ENCODE peak calls at places on chromosomes 11 and 22, in seven cellular contexts. B is right lobe of liver, F is H54, P is GM12891, R is IMR-90, D is HCT116, L is esophagus muscularis mucosa. A is an unnamed sample.

GRCh38 chr11:133149698-133150097 is 382.6 kb downstream of the OPCML start:
- DNase-seq in B (no peak), F (no peak), P (no peak), R (no peak), D (no peak), L (no peak), A (no peak)

GRCh38 chr11:57421066-57421465 is 5.9 kb downstream of the SLC43A3 start:
- DNase-seq in B (no peak), F (no peak), P (no peak), R (no peak), D (no peak), L (no peak), A (no peak)

GRCh38 chr11:28284206-28284605 is 176.0 kb downstream of the METTL15 start:
- DNase-seq in B (no peak), F (no peak), P (no peak), R (peak), D (no peak), L (no peak), A (no peak)

GRCh38 chr11:121082670-121083069 is 18.4 kb upstream of the TECTA start:
- DNase-seq in B (no peak), F (no peak), P (no peak), R (peak), D (no peak), L (no peak), A (no peak)

GRCh38 chr11:129013737-129014475 is 71.2 kb upstream of the TP53AIP1 start:
- DNase-seq in B (no peak), F (no peak), P (no peak), R (no peak), D (no peak), L (no peak), A (no peak)

GRCh38 chr11:3914807-3915206 is 59.3 kb downstream of the STIM1 start:
- DNase-seq in B (no peak), F (no peak), P (no peak), R (no peak), D (no peak), L (no peak), A (peak)

GRCh38 chr11:32034680-32035079 is 56.2 kb upstream of the RCN1 start:
- DNase-seq in B (no peak), F (no peak), P (no peak), R (peak), D (no peak), L (no peak), A (no peak)

GRCh38 chr11:29184939-29185890 is 831.6 kb downstream of the KCNA4 start:
- DNase-seq in B (no peak), F (peak), P (no peak), R (peak), D (no peak), L (no peak), A (no peak)

GRCh38 chr22:49211176-49211575 is 616.5 kb downstream of the BRD1 start:
- DNase-seq in B (peak), F (no peak), P (no peak), R (no peak), D (no peak), L (no peak), A (no peak)

GRCh38 chr11:23585700-23586099 is 725.4 kb upstream of the CCDC179 start:
- DNase-seq in B (no peak), F (no peak), P (no peak), R (no peak), D (no peak), L (no peak), A (no peak)

GRCh38 chr11:23455291-23455864 is 595.1 kb upstream of the CCDC179 start:
- DNase-seq in B (no peak), F (no peak), P (no peak), R (no peak), D (no peak), L (no peak), A (no peak)

GRCh38 chr11:68099474-68100405 is 21.4 kb downstream of the CHKA start:
- DNase-seq in B (peak), F (no peak), P (no peak), R (no peak), D (no peak), L (no peak), A (peak)

GRCh38 chr11:28834877-28835276 is 726.7 kb downstream of the METTL15 start:
- DNase-seq in B (no peak), F (no peak), P (no peak), R (peak), D (no peak), L (no peak), A (no peak)

GRCh38 chr11:125938418-125938817 is 7.4 kb upstream of the VSIG10L2 start:
- DNase-seq in B (no peak), F (no peak), P (no peak), R (no peak), D (no peak), L (no peak), A (no peak)

GRCh38 chr11:69803604-69804218 is 15.5 kb downstream of the FGF3 start:
- DNase-seq in B (no peak), F (no peak), P (no peak), R (no peak), D (no peak), L (no peak), A (no peak)

GRCh38 chr22:47783433-47784366 is 1021.2 kb downstream of the TBC1D22A start:
- DNase-seq in B (no peak), F (no peak), P (no peak), R (no peak), D (no peak), L (peak), A (no peak)

GRCh38 chr11:19919050-19919561 is 206.5 kb downstream of the NAV2 start:
- DNase-seq in B (peak), F (peak), P (no peak), R (peak), D (no peak), L (no peak), A (no peak)

GRCh38 chr11:34284836-34285235 is 73.0 kb downstream of the ABTB2 start:
- DNase-seq in B (no peak), F (no peak), P (no peak), R (no peak), D (no peak), L (no peak), A (no peak)

GRCh38 chr22:46104170-46104880 is 46.0 kb upstream of the PPARA start:
- DNase-seq in B (peak), F (no peak), P (no peak), R (no peak), D (no peak), L (no peak), A (no peak)

GRCh38 chr11:134566311-134566710 is 154.3 kb upstream of the B3GAT1 start:
- DNase-seq in B (no peak), F (no peak), P (no peak), R (no peak), D (no peak), L (peak), A (no peak)

GRCh38 chr11:36041988-36042606 is 98.2 kb downstream of the LDLRAD3 start:
- DNase-seq in B (no peak), F (no peak), P (peak), R (no peak), D (no peak), L (no peak), A (peak)

GRCh38 chr11:9831122-9831521 is 167.2 kb downstream of the SWAP70 start:
- DNase-seq in B (no peak), F (no peak), P (no peak), R (no peak), D (no peak), L (no peak), A (no peak)

GRCh38 chr22:19275919-19276600 is 15.5 kb downstream of the CLTCL1 start:
- DNase-seq in B (no peak), F (no peak), P (no peak), R (no peak), D (no peak), L (peak), A (peak)

GRCh38 chr11:77650165-77650564 is 12.6 kb upstream of the CLNS1A start:
- DNase-seq in B (no peak), F (no peak), P (no peak), R (no peak), D (no peak), L (no peak), A (no peak)

GRCh38 chr22:47918276-47918928 is 1156.0 kb downstream of the TBC1D22A start:
- DNase-seq in B (no peak), F (no peak), P (peak), R (no peak), D (no peak), L (peak), A (no peak)

GRCh38 chr22:49550766-49551362 is 276.8 kb downstream of the BRD1 start:
- DNase-seq in B (no peak), F (no peak), P (no peak), R (no peak), D (no peak), L (no peak), A (no peak)

GRCh38 chr11:7673724-7674434 is 579 bp upstream of the CYB5R2 start:
- DNase-seq in B (no peak), F (no peak), P (no peak), R (no peak), D (peak), L (no peak), A (no peak)

GRCh38 chr11:10934293-10934850 is 76.5 kb upstream of the ZBED5 start:
- DNase-seq in B (no peak), F (no peak), P (no peak), R (no peak), D (peak), L (peak), A (no peak)

GRCh38 chr11:25910090-25910489 is 421.8 kb upstream of the ANO3 start:
- DNase-seq in B (no peak), F (no peak), P (no peak), R (no peak), D (no peak), L (no peak), A (no peak)

GRCh38 chr11:8392166-8392565 is 128.5 kb upstream of the LMO1 start:
- DNase-seq in B (no peak), F (no peak), P (no peak), R (no peak), D (no peak), L (no peak), A (no peak)

GRCh38 chr11:128905345-128906184 is 14.4 kb downstream of the KCNJ5 start:
- DNase-seq in B (no peak), F (peak), P (peak), R (peak), D (peak), L (no peak), A (peak)

DNA sequence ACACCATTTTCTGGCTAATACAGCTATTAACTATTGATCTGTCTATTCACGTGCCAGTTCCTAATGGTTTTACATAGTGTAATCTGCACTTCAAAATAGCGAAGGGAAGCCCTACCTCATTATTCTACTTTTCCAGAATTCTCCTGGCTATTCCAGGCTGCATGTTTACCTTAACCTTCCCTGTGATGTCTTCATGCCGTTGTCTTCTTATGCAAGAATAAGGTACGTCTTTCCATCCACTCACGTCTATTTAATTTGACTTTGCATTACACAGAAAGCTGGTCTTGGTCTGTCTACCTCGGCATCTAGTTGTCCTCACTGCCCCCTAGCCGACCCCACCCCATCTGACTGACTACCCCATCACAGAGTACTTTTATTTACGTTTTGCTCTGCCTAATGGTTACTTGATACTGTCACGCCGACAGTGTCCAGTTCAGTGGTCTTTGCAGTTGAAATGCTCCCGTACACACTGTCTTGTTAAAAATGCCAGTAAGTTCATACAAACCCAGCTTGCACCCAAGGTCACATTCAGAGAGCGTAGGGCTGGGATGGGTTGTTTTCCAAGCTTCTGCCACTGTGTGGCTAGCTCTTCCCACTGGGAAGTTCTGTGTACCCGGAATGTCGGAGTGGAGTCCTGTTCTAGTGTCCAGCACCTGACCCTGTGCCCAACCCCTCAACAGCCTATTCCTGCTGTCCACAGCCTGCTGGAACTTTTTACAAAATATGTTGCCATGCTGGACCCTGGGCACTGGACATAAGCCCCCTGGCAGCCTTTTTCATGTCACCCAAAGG is 15.0 kb downstream of the NEAT1 start:
- DNase-seq in B (peak), F (no peak), P (no peak), R (peak), D (no peak), L (peak), A (no peak)
- TF ChIP-seq POLR2A in B (peak), F (no peak), P (no peak), R (peak), D (no peak), L (peak), A (peak)

GRCh38 chr11:1763336-1763795 is 361 bp downstream of the CTSD start:
- DNase-seq in B (no peak), F (peak), P (no peak), R (no peak), D (no peak), L (no peak), A (peak)
- TF ChIP-seq POLR2A in B (no peak), F (no peak), P (no peak), R (no peak), D (no peak), L (no peak), A (no peak)

DNA sequence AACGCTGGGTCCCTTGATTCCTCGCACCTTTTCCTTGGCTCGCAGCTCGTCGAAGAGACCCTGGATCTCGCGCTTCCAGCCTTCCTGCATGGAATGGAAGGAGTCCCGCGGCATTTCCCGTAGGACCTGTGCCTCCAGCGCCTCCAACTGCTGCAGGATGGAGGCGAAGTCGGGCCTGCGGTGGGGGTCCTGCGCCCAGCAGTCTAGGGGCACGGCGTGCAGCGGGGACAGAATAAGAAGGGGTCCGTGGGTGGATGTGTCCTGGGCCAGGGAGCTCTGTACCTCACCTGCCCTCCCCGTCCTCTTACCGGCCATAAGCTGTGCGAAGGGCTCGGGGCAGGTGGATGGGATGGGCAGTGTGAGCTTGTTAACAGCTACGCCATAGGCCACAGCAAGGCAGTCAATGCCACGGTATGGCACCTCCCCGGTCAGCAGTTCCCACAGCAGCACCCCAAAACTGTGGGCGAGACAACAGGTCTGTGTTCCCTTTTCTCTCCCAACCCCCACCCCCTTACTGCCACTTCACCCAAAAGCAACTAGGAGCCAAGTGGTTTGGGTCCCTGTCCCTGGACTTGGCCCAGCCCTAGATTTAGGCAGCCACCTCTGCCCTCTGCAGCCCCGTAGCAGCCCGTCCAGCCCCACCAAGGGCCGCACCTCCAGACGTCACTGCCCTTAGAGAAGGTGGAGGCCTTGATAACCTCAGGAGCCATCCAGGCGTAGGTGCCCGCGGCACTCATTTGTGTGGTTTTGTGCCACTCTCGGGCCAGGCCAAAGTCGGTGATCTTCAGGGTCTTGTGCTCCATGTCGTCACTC is 6.2 kb downstream of the MAP3K11 start:
- DNase-seq in B (no peak), F (no peak), P (no peak), R (no peak), D (no peak), L (no peak), A (no peak)
- TF ChIP-seq POLR2A in B (no peak), F (no peak), P (no peak), R (no peak), D (no peak), L (no peak), A (no peak)

GRCh38 chr11:18404062-18404461 is 8.1 kb upstream of the LDHC start:
- DNase-seq in B (no peak), F (no peak), P (no peak), R (no peak), D (no peak), L (no peak), A (no peak)

DNA sequence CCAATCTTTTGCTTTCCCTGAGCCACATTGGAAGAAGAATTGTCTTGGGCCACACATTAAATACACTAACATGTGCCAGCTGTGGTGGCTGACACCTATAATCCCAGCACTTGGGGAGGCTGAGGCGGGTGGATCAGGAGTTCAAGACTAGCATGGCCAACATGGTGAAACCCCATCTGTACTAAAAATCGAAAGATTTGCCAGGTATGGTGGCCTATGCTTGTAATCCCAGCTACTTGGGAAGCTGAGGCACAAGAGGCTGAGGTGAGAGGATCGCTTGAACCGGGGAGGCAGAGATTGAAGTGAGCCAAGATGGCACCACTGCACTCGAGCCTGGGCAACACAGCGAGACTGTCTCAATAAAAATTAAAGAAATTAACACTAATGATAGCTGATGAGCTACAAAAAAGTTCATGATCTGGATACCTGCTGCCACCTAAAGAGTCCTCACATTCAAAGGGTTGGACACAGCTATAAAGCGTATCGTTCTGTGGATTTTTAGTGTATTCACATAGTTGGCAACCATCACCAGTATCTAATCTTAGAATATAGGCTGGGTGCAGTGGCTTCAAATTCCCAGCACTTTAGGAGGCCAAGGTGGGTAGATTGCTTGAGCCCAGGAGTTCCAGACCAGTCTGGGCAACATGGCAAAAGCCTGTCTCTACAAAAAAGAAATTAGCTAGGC is 3.4 kb upstream of the LDHC start:
- DNase-seq in B (no peak), F (no peak), P (no peak), R (peak), D (no peak), L (no peak), A (no peak)
- TF ChIP-seq POLR2A in B (no peak), F (no peak), P (no peak), R (peak), D (no peak), L (no peak), A (no peak)

GRCh38 chr11:114059278-114059983 is at the start of gene ZBTB16:
- DNase-seq in B (peak), F (no peak), P (no peak), R (no peak), D (no peak), L (peak), A (peak)
- TF ChIP-seq POLR2A in B (peak), F (no peak), P (no peak), R (no peak), D (no peak), L (peak), A (peak)

GRCh38 chr11:890794-891600 is 19.6 kb downstream of the CHID1 start:
- DNase-seq in B (no peak), F (no peak), P (no peak), R (no peak), D (no peak), L (no peak), A (no peak)

GRCh38 chr11:894575-895201 is 15.9 kb downstream of the CHID1 start:
- DNase-seq in B (no peak), F (no peak), P (no peak), R (no peak), D (no peak), L (no peak), A (no peak)

GRCh38 chr11:893008-893654 is 17.5 kb downstream of the CHID1 start:
- DNase-seq in B (no peak), F (no peak), P (no peak), R (no peak), D (no peak), L (no peak), A (no peak)

GRCh38 chr11:889686-890475 is 20.7 kb downstream of the CHID1 start:
- DNase-seq in B (no peak), F (no peak), P (no peak), R (no peak), D (no peak), L (no peak), A (no peak)

GRCh38 chr11:892106-892505 is 18.5 kb downstream of the CHID1 start:
- DNase-seq in B (no peak), F (no peak), P (no peak), R (no peak), D (no peak), L (no peak), A (no peak)
- TF ChIP-seq POLR2A in B (no peak), F (no peak), P (no peak), R (no peak), D (no peak), L (no peak), A (no peak)

GRCh38 chr22:31917227-31917921 is 27.0 kb upstream of the YWHAH start:
- DNase-seq in B (no peak), F (no peak), P (peak), R (no peak), D (no peak), L (no peak), A (no peak)
- TF ChIP-seq POLR2A in B (no peak), F (no peak), P (no peak), R (no peak), D (no peak), L (no peak), A (no peak)